ENCODE peak calls at places on chromosomes 6 and 20, in nine cellular contexts. U is upper lobe of right lung; E is activated T-cell treated with anti-CD3 and anti-CD28 coated beads for 24 hours; S is small intestine; V is stimulated activated CD4-positive, alpha-beta T cell treated with anti-CD3 and anti-CD28 coated beads, Interleukin-1b, Interleukin-23, amount 100 ng/mL, for 1 hour; F is activated CD4-positive, CD25-positive, alpha-beta regulatory T cell; T is NCI-H748 treated with DMSO at 0.1 percent for 48 hours; R is posterior cingulate gyrus; Z is AG08395. G is an unnamed sample.

GRCh38 chr6:163675611-163676010 is 261.1 kb downstream of the QKI start:
- DNase-seq in F (no peak), Z (no peak), E (no peak), S (no peak), R (no peak), T (no peak), V (no peak), U (no peak), G (no peak)

GRCh38 chr6:2749972-2750600 is 636 bp downstream of the MYLK4 start:
- DNase-seq in R (peak; percentile 94), Z (peak; percentile 65), T (peak; percentile 84), S (peak; percentile 56), U (no peak), V (peak; percentile 64), E (peak; percentile 57), F (peak; percentile 44), G (no peak)

GRCh38 chr6:121838842-121839241 is 403.4 kb downstream of the GJA1 start:
- DNase-seq in F (no peak), U (no peak), R (no peak), S (no peak), V (no peak), T (no peak), Z (no peak), E (no peak), G (no peak)

GRCh38 chr6:21438237-21438985 is 155.1 kb upstream of the SOX4 start:
- DNase-seq in Z (no peak), T (no peak), E (peak; percentile 38), S (no peak), R (no peak), V (no peak), F (no peak), U (no peak), G (no peak)

GRCh38 chr6:36357872-36358234 is 21.2 kb upstream of the BNIP5 start:
- DNase-seq in E (no peak), S (peak; percentile 65), V (no peak), F (no peak), T (no peak), R (no peak), U (no peak), Z (no peak), G (no peak)

GRCh38 chr6:143510991-143511891 is at the start of gene FUCA2:
- DNase-seq in R (peak; percentile 98), V (peak; percentile 34), S (peak; percentile 90), U (peak; percentile 95), T (peak; percentile 23), Z (peak; percentile 88), E (peak; percentile 65), F (peak; percentile 39), G (peak; percentile 33)

GRCh38 chr6:154956771-154957522 is 38.2 kb upstream of the TIAM2 start:
- DNase-seq in V (no peak), S (no peak), T (no peak), F (no peak), R (no peak), Z (no peak), U (no peak), E (no peak), G (no peak)

GRCh38 chr6:166464418-166465400 is 82.0 kb upstream of the MPC1 start:
- DNase-seq in S (no peak), Z (no peak), V (no peak), U (no peak), E (no peak), R (peak; percentile 85), T (no peak), F (no peak), G (no peak)

GRCh38 chr6:11331136-11331535 is 98.7 kb upstream of the NEDD9 start:
- DNase-seq in U (no peak), F (no peak), V (no peak), E (no peak), T (no peak), Z (no peak), S (no peak), R (no peak), G (no peak)

GRCh38 chr6:126335210-126335609 is 4.7 kb upstream of the CENPW start:
- DNase-seq in T (no peak), E (no peak), R (no peak), S (no peak), U (no peak), V (no peak), Z (no peak), F (no peak), G (no peak)

GRCh38 chr6:100372326-100372725 is 92.4 kb downstream of the SIM1 start:
- DNase-seq in T (no peak), Z (no peak), U (no peak), V (no peak), R (no peak), F (no peak), E (no peak), S (no peak), G (no peak)

GRCh38 chr20:45972500-45973183 is 639 bp upstream of the ZNF335 start:
- DNase-seq in F (no peak), Z (peak; percentile 99), R (peak; percentile 34), U (peak; percentile 59), S (peak; percentile 96), V (no peak), E (no peak), T (peak; percentile 82), G (no peak)

GRCh38 chr6:109183109-109183508 is 87.8 kb downstream of the CEP57L1 start:
- DNase-seq in Z (no peak), U (no peak), V (no peak), S (peak; percentile 41), R (no peak), T (no peak), F (no peak), E (no peak), G (no peak)

GRCh38 chr6:29665942-29666825 is 9.3 kb downstream of the MOG start:
- DNase-seq in S (no peak), U (no peak), E (no peak), R (peak; percentile 19), F (no peak), V (no peak), Z (no peak), T (no peak), G (no peak)